ENCODE peak calls at places on chromosomes 16 and 17, in nine cellular contexts. One of them, this sample, is unnamed.

GRCh38 chr17:81066771-81067315 is 31.9 kb downstream of the BAIAP2 start:
- DNase-seq in A549: no peak
- DNase-seq in stomach: no peak
- DNase-seq in kidney: no peak
- DNase-seq in lower leg skin: no peak
- DNase-seq in thoracic aorta: no peak
- DNase-seq in heart right ventricle: no peak
- DNase-seq in cardiac fibroblast: no peak
- DNase-seq in tibial artery: no peak
- DNase-seq in this sample: no peak

GRCh38 chr17:75515523-75516254 is at the start of gene CASKIN2:
- DNase-seq in A549: peak; percentile 94
- DNase-seq in thoracic aorta: peak; percentile 79
- DNase-seq in heart right ventricle: peak; percentile 98
- DNase-seq in tibial artery: peak; percentile 98
- DNase-seq in lower leg skin: peak; percentile 99
- DNase-seq in kidney: peak; percentile 99
- DNase-seq in cardiac fibroblast: peak; percentile 94
- DNase-seq in stomach: peak; percentile 97
- DNase-seq in this sample: peak; percentile 95

GRCh38 chr17:31510273-31511175 is 119.0 kb downstream of the RAB11FIP4 start:
- DNase-seq in heart right ventricle: peak; percentile 76
- DNase-seq in thoracic aorta: no peak
- DNase-seq in stomach: no peak
- DNase-seq in lower leg skin: no peak
- DNase-seq in cardiac fibroblast: no peak
- DNase-seq in A549: no peak
- DNase-seq in tibial artery: peak; percentile 84
- DNase-seq in kidney: no peak
- DNase-seq in this sample: peak; percentile 87

GRCh38 chr17:61314368-61315078 is 85.1 kb upstream of the TBX2 start:
- DNase-seq in thoracic aorta: peak; percentile 50
- DNase-seq in heart right ventricle: peak; percentile 66
- DNase-seq in tibial artery: peak; percentile 92
- DNase-seq in cardiac fibroblast: peak; percentile 88
- DNase-seq in stomach: peak; percentile 58
- DNase-seq in kidney: no peak
- DNase-seq in A549: no peak
- DNase-seq in lower leg skin: no peak
- DNase-seq in this sample: no peak

GRCh38 chr16:908526-909155 is 62.1 kb downstream of the LMF1 start:
- DNase-seq in heart right ventricle: no peak
- DNase-seq in thoracic aorta: no peak
- DNase-seq in lower leg skin: no peak
- DNase-seq in stomach: no peak
- DNase-seq in kidney: peak; percentile 39
- DNase-seq in cardiac fibroblast: no peak
- DNase-seq in A549: no peak
- DNase-seq in tibial artery: no peak
- DNase-seq in this sample: no peak

GRCh38 chr16:67883146-67883871 is 1.4 kb upstream of the NRN1L start:
- DNase-seq in kidney: no peak
- DNase-seq in A549: no peak
- DNase-seq in heart right ventricle: no peak
- DNase-seq in stomach: no peak
- DNase-seq in cardiac fibroblast: no peak
- DNase-seq in lower leg skin: no peak
- DNase-seq in tibial artery: no peak
- DNase-seq in thoracic aorta: no peak
- DNase-seq in this sample: no peak

GRCh38 chr17:49365667-49366066 is 3.6 kb upstream of the ZNF652 start:
- DNase-seq in thoracic aorta: no peak
- DNase-seq in kidney: no peak
- DNase-seq in heart right ventricle: peak; percentile 8
- DNase-seq in tibial artery: no peak
- DNase-seq in lower leg skin: peak; percentile 54
- DNase-seq in stomach: no peak
- DNase-seq in A549: peak; percentile 70
- DNase-seq in cardiac fibroblast: peak; percentile 18
- DNase-seq in this sample: no peak

GRCh38 chr16:85126731-85127662 is 14.7 kb upstream of the CIBAR2 start:
- DNase-seq in thoracic aorta: no peak
- DNase-seq in kidney: no peak
- DNase-seq in cardiac fibroblast: peak; percentile 93
- DNase-seq in stomach: no peak
- DNase-seq in A549: no peak
- DNase-seq in heart right ventricle: no peak
- DNase-seq in tibial artery: peak; percentile 69
- DNase-seq in lower leg skin: no peak
- DNase-seq in this sample: no peak

GRCh38 chr16:16186820-16187219 is 36.5 kb downstream of the ABCC6 start:
- DNase-seq in lower leg skin: no peak
- DNase-seq in stomach: no peak
- DNase-seq in A549: no peak
- DNase-seq in cardiac fibroblast: no peak
- DNase-seq in kidney: peak; percentile 42
- DNase-seq in thoracic aorta: no peak
- DNase-seq in heart right ventricle: no peak
- DNase-seq in tibial artery: no peak
- DNase-seq in this sample: no peak

GRCh38 chr16:16184594-16184993 is 38.7 kb downstream of the ABCC6 start:
- DNase-seq in tibial artery: no peak
- DNase-seq in thoracic aorta: no peak
- DNase-seq in kidney: peak; percentile 36
- DNase-seq in stomach: no peak
- DNase-seq in cardiac fibroblast: no peak
- DNase-seq in A549: no peak
- DNase-seq in lower leg skin: no peak
- DNase-seq in heart right ventricle: no peak
- DNase-seq in this sample: no peak

GRCh38 chr16:16182918-16183317 is 40.4 kb downstream of the ABCC6 start:
- DNase-seq in lower leg skin: no peak
- DNase-seq in cardiac fibroblast: no peak
- DNase-seq in A549: no peak
- DNase-seq in stomach: no peak
- DNase-seq in heart right ventricle: no peak
- DNase-seq in kidney: no peak
- DNase-seq in tibial artery: no peak
- DNase-seq in thoracic aorta: no peak
- DNase-seq in this sample: no peak

GRCh38 chr16:16185095-16185494 is 38.2 kb downstream of the ABCC6 start:
- DNase-seq in thoracic aorta: no peak
- DNase-seq in tibial artery: no peak
- DNase-seq in kidney: no peak
- DNase-seq in A549: no peak
- DNase-seq in stomach: no peak
- DNase-seq in cardiac fibroblast: no peak
- DNase-seq in heart right ventricle: no peak
- DNase-seq in lower leg skin: no peak
- DNase-seq in this sample: no peak

DNA sequence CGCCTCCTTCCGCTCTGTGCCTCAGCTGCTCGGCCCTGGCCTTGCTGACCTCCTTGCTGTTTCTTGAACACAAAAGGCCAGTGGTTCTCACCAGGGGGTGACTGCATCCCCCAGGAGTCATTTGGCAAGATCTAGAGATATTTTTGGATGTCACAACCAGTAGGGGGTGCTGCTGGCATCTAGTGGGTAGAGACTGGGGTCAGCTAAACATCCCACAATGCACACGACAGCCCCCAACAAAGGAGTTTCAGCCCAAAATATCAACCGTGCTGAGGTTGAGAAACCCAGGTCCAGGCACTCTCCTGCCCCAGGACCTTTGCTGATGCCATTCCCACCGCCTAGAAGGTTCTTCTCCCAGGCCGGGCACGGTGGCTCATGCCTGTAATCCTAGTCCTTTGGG is 39.7 kb downstream of the ABCC6 start:
- DNase-seq in kidney: peak; percentile 6
- DNase-seq in cardiac fibroblast: no peak
- DNase-seq in lower leg skin: no peak
- DNase-seq in tibial artery: no peak
- DNase-seq in thoracic aorta: no peak
- DNase-seq in A549: no peak
- DNase-seq in heart right ventricle: no peak
- DNase-seq in stomach: no peak
- DNase-seq in this sample: no peak
- TF ChIP-seq CTCF in kidney: no peak
- TF ChIP-seq CTCF in cardiac fibroblast: peak; percentile 17
- TF ChIP-seq CTCF in lower leg skin: no peak
- TF ChIP-seq CTCF in tibial artery: no peak
- TF ChIP-seq CTCF in thoracic aorta: no peak
- TF ChIP-seq CTCF in A549: peak; percentile 26
- TF ChIP-seq CTCF in heart right ventricle: no peak
- TF ChIP-seq CTCF in stomach: no peak
- TF ChIP-seq CTCF in this sample: no peak

GRCh38 chr17:83111516-83112282 is 32.3 kb downstream of the METRNL start:
- DNase-seq in cardiac fibroblast: no peak
- DNase-seq in lower leg skin: no peak
- DNase-seq in stomach: no peak
- DNase-seq in A549: no peak
- DNase-seq in thoracic aorta: no peak
- DNase-seq in tibial artery: no peak
- DNase-seq in heart right ventricle: no peak
- DNase-seq in kidney: no peak
- DNase-seq in this sample: no peak

GRCh38 chr17:83108709-83109108 is 29.3 kb downstream of the METRNL start:
- DNase-seq in kidney: no peak
- DNase-seq in tibial artery: no peak
- DNase-seq in heart right ventricle: no peak
- DNase-seq in thoracic aorta: no peak
- DNase-seq in cardiac fibroblast: no peak
- DNase-seq in lower leg skin: no peak
- DNase-seq in stomach: no peak
- DNase-seq in A549: no peak
- DNase-seq in this sample: no peak

GRCh38 chr17:83109793-83110645 is 30.6 kb downstream of the METRNL start:
- DNase-seq in tibial artery: peak; percentile 98
- DNase-seq in thoracic aorta: peak; percentile 98
- DNase-seq in heart right ventricle: peak; percentile 86
- DNase-seq in cardiac fibroblast: peak; percentile 98
- DNase-seq in lower leg skin: peak; percentile 98
- DNase-seq in A549: peak; percentile 93
- DNase-seq in stomach: peak; percentile 89
- DNase-seq in kidney: peak; percentile 97
- DNase-seq in this sample: no peak

GRCh38 chr17:83109386-83109785 is 30.0 kb downstream of the METRNL start:
- DNase-seq in cardiac fibroblast: no peak
- DNase-seq in lower leg skin: no peak
- DNase-seq in stomach: no peak
- DNase-seq in thoracic aorta: no peak
- DNase-seq in kidney: no peak
- DNase-seq in tibial artery: no peak
- DNase-seq in A549: no peak
- DNase-seq in heart right ventricle: no peak
- DNase-seq in this sample: no peak

DNA sequence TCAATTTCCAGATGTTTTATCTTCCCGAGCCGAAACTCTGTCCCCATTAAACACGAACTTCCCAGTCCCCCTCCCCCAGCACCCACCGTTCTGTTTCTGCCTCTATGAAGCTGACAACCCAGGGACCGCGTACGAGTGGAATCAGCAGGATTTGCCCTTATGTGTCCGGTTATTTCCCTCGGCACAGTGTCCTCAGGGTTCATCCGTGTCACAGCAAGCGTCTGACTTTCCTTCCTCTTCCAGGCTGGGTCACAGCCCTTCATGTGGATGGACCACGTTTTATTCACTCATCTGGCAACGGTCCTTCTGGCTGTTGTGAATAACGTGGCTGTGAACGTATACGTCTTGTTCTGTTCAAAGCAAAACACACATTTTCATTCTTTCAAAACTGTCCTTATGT is 31.3 kb downstream of the METRNL start:
- DNase-seq in cardiac fibroblast: peak; percentile 62
- DNase-seq in lower leg skin: no peak
- DNase-seq in thoracic aorta: no peak
- DNase-seq in tibial artery: peak; percentile 77
- DNase-seq in A549: no peak
- DNase-seq in kidney: no peak
- DNase-seq in stomach: no peak
- DNase-seq in heart right ventricle: no peak
- DNase-seq in this sample: no peak
- H3K4me3 ChIP-seq in cardiac fibroblast: peak overlapping the region; percentile 41
- H3K4me3 ChIP-seq in lower leg skin: no peak overlapping the region
- H3K4me3 ChIP-seq in thoracic aorta: peak overlapping the region; percentile 88
- H3K4me3 ChIP-seq in tibial artery: peak overlapping the region; percentile 59
- H3K4me3 ChIP-seq in A549: peak overlapping the region; percentile 39
- H3K4me3 ChIP-seq in kidney: peak overlapping the region; percentile 16
- H3K4me3 ChIP-seq in stomach: no peak overlapping the region
- H3K4me3 ChIP-seq in heart right ventricle: peak overlapping the region; percentile 43
- H3K4me3 ChIP-seq in this sample: peak overlapping the region; percentile 1

DNA sequence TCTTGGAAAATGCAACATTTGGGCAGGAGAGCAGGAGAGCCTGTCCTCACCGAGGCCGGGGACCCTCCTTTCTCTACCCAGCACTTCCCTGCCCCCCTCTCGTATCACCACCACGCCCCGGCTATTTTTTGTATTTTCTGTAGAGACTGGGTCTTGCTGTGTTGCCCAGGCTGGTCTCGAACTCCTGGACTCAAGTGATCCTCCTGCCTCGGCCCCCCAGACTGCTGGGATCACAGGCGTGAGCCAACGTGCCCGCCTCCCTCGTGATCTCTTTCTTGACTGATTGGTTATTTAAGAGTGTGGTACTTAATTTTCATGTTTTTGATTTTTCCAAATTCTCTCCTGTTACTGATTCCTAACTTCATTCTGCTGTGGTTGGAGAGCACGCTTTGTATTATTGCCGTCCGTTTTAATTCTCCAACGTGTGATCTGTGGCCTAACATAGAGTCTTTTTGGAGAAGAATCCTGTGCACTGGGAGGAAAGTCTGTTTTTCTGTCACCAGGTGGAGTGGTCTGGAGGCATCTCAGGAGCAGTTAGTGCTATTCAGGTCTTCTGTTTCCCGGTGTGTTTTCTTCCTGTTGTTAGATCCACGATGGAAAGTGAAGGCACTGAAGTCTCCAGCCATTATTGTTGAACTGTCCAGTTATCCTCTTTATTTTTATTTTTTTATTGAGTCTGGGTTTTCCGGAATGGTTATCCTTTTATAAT is 40.4 kb downstream of the ZNF778 start:
- DNase-seq in stomach: no peak
- DNase-seq in thoracic aorta: no peak
- DNase-seq in tibial artery: no peak
- DNase-seq in cardiac fibroblast: no peak
- DNase-seq in heart right ventricle: no peak
- DNase-seq in lower leg skin: no peak
- DNase-seq in A549: no peak
- DNase-seq in kidney: no peak
- DNase-seq in this sample: no peak
- TF ChIP-seq CTCF in stomach: no peak
- TF ChIP-seq CTCF in thoracic aorta: no peak
- TF ChIP-seq CTCF in tibial artery: no peak
- TF ChIP-seq CTCF in cardiac fibroblast: no peak
- TF ChIP-seq CTCF in heart right ventricle: no peak
- TF ChIP-seq CTCF in lower leg skin: no peak
- TF ChIP-seq CTCF in A549: no peak
- TF ChIP-seq CTCF in kidney: no peak
- TF ChIP-seq CTCF in this sample: no peak

GRCh38 chr16:71937868-71938510 is 42.7 kb downstream of the IST1 start:
- DNase-seq in thoracic aorta: no peak
- DNase-seq in lower leg skin: peak; percentile 21
- DNase-seq in A549: no peak
- DNase-seq in kidney: no peak
- DNase-seq in tibial artery: no peak
- DNase-seq in cardiac fibroblast: no peak
- DNase-seq in heart right ventricle: no peak
- DNase-seq in stomach: no peak
- DNase-seq in this sample: no peak

GRCh38 chr16:71945616-71946015 is 50.3 kb downstream of the IST1 start:
- DNase-seq in thoracic aorta: no peak
- DNase-seq in lower leg skin: no peak
- DNase-seq in cardiac fibroblast: no peak
- DNase-seq in kidney: no peak
- DNase-seq in tibial artery: no peak
- DNase-seq in A549: no peak
- DNase-seq in stomach: no peak
- DNase-seq in heart right ventricle: no peak
- DNase-seq in this sample: no peak

DNA sequence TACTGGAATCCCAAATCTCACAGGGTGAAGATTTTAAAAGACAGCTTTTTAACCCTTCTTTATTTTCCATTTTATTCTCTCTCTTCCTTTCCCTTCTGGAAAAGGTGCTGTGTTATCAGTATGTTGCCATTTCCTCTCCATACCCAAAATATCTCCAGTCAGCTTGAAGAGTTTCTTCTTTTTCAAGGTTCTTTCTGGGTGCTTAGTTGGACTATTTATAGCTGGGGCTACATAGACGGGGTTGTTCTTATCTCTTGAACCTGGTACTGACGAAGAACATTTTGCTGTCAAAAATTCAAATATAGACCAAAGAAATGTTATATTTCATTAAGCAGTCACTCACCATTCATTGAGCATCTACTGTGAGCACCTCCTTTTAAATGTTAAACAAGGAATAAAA is 48.6 kb downstream of the IST1 start:
- DNase-seq in stomach: no peak
- DNase-seq in thoracic aorta: no peak
- DNase-seq in tibial artery: no peak
- DNase-seq in A549: no peak
- DNase-seq in heart right ventricle: no peak
- DNase-seq in lower leg skin: no peak
- DNase-seq in kidney: no peak
- DNase-seq in cardiac fibroblast: no peak
- DNase-seq in this sample: no peak
- H3K4me3 ChIP-seq in stomach: no peak overlapping the region
- H3K4me3 ChIP-seq in thoracic aorta: no peak overlapping the region
- H3K4me3 ChIP-seq in tibial artery: no peak overlapping the region
- H3K4me3 ChIP-seq in A549: no peak overlapping the region
- H3K4me3 ChIP-seq in heart right ventricle: no peak overlapping the region
- H3K4me3 ChIP-seq in lower leg skin: no peak overlapping the region
- H3K4me3 ChIP-seq in kidney: no peak overlapping the region
- H3K4me3 ChIP-seq in cardiac fibroblast: no peak overlapping the region
- H3K4me3 ChIP-seq in this sample: no peak overlapping the region